ENCODE peak calls at places on chromosomes 1 and 21, in eight cellular contexts. P is A549, G is astrocyte of the spinal cord, L is epithelial cell of esophagus, X is psoas muscle, Z is Calu3, A is GM20000, W is mucosa of descending colon. R is an unnamed sample.

GRCh38 chr1:85049735-85050166 is 1.5 kb upstream of the MCOLN3 start:
- DNase-seq in P (no peak), G (no peak), L (no peak), X (no peak), Z (no peak), A (no peak), W (no peak), R (peak; percentile 38)

GRCh38 chr1:198121058-198121829 is 35.6 kb upstream of the NEK7 start:
- DNase-seq in P (peak; percentile 87), G (peak; percentile 90), L (peak; percentile 93), X (no peak), Z (peak; percentile 76), A (no peak), W (no peak), R (no peak)

GRCh38 chr1:45359882-45360513 is 19.8 kb upstream of the MUTYH start:
- DNase-seq in P (peak; percentile 48), G (peak; percentile 69), L (peak; percentile 81), X (peak; percentile 76), Z (peak; percentile 58), A (no peak), W (peak; percentile 61), R (no peak)

GRCh38 chr1:184051138-184051484 is 419 bp upstream of the TSEN15 start:
- DNase-seq in P (no peak), G (no peak), L (no peak), X (no peak), Z (no peak), A (no peak), W (no peak), R (no peak)

GRCh38 chr1:202283379-202283844 is 58.3 kb downstream of the UBE2T start:
- DNase-seq in P (peak; percentile 33), G (peak; percentile 89), L (peak; percentile 91), X (no peak), Z (no peak), A (no peak), W (no peak), R (peak; percentile 48)

GRCh38 chr1:211606327-211606913 is 27.5 kb upstream of the SLC30A1 start:
- DNase-seq in P (no peak), G (no peak), L (no peak), X (no peak), Z (no peak), A (peak; percentile 47), W (no peak), R (no peak)

GRCh38 chr1:218967836-218968235 is 205.8 kb upstream of the LYPLAL1 start:
- DNase-seq in P (no peak), G (peak; percentile 36), L (peak; percentile 30), X (no peak), Z (no peak), A (no peak), W (no peak), R (no peak)

GRCh38 chr21:15289896-15290841 is 225.4 kb upstream of the NRIP1 start:
- DNase-seq in P (no peak), G (no peak), L (no peak), X (peak; percentile 79), Z (peak; percentile 73), A (no peak), W (peak; percentile 87), R (peak; percentile 71)

GRCh38 chr21:44758781-44759627 is 42.6 kb downstream of the UBE2G2 start:
- DNase-seq in P (no peak), G (no peak), L (no peak), X (no peak), Z (no peak), A (no peak), W (no peak), R (no peak)

GRCh38 chr1:89535537-89535936 is 10.9 kb downstream of the LRRC8B start:
- DNase-seq in P (no peak), G (no peak), L (no peak), X (no peak), Z (no peak), A (no peak), W (no peak), R (no peak)

GRCh38 chr1:65939187-65939586 is 146.5 kb downstream of the PDE4B start:
- DNase-seq in P (no peak), G (no peak), L (no peak), X (no peak), Z (no peak), A (no peak), W (no peak), R (no peak)

GRCh38 chr1:21295059-21295401 is 4.8 kb upstream of the ECE1 start:
- DNase-seq in P (no peak), G (no peak), L (peak; percentile 30), X (no peak), Z (no peak), A (no peak), W (no peak), R (no peak)

GRCh38 chr1:2512862-2513421 is 13.5 kb downstream of the PANK4 start:
- DNase-seq in P (no peak), G (no peak), L (no peak), X (no peak), Z (no peak), A (no peak), W (no peak), R (no peak)

DNA sequence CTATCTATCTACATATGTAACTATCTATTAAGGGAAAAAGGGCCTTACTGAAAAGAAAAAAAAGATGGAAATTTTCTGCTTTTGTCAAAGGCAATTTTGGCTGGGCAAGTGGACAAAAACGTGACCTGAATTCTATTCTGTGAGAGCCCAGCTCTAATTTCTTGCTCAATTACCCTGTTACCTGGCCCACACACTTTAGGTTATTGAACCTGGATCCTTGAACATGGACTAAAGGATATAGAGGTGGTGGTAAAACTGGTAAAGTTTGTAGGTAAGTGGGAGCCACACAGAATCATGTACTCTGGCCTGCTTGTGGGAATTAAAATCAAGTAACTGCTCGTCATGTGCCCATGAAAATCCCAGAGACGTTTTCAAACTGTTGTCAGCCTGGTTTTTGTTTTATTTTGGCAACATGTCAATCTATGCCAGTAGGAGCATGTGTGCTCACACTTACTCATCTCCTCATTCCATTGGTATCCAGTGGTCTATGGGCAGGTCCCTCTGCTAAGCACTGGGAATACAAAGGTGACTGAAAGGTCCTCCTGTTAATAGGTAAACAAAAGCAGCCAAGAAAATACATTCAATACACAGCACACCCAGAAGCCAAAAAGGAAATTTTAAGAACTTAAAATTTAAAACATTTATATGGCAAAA is 113.7 kb upstream of the WARS2 start:
- DNase-seq in P (no peak), G (no peak), L (peak; percentile 93), X (no peak), Z (no peak), A (no peak), W (no peak), R (no peak)
- TF ChIP-seq CTCF in P (no peak), G (no peak), L (no peak), X (no peak), Z (no peak), A (no peak), W (no peak), R (no peak)

DNA sequence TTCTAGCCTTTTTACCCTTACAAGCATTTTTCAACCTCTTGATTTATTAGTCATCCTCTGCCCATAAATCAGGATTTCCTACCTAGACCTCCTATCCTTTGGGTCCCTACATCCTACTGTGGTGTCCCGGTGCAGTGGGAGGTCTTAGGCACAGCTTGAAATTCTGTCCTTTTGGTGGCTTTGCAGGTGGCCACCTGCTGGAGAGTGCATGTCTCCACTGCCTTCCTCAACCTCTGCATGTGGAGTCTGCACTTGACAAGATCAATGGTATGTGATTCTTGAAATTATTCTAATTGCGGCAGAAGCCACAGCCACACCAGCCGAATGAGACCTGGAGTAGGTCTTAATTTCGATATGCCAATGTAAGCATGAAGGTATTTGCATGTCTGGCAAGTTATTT is 11.4 kb upstream of the KCNA3 start:
- DNase-seq in P (no peak), G (no peak), L (no peak), X (no peak), Z (no peak), A (no peak), W (no peak), R (no peak)
- TF ChIP-seq CTCF in P (no peak), G (no peak), L (no peak), X (no peak), Z (no peak), A (peak; percentile 31), W (no peak), R (no peak)

DNA sequence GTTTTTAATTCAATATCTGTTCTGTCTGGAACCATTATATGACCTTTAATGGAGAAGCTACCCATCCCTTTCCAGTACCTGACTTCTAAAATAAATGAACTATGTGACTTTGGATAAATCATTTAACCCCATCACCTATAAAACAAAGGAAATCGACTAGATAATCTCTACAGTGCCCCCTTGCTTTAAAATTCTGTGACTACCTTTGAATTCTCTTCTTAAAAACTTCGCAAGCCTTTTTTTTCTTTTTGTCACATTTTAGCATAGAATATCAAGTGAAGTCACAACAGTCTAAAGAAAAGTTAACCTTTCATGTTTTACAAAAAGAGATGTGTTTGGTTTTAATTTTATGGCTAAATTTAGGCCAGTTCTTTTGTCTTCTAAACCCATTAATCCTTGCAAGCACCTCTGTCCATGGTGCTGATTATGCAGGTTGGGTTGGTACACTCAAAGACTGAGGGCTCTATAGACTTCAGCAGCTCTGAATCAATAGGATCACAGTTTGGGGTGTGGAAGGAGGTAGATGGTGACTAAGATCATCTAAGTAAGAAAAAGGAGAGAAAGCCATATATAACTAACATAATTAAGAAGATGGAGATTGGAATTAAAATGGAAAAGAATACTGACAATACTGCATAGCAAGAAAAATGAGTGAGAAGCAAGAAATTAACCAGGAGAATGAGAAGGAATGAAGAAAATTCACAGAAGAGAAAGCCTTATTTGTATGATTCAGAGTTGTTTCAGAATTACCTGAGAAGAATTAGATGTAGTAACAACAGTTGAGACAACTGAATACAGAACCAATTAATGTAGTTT is 59.2 kb downstream of the TBX15 start:
- DNase-seq in P (peak; percentile 5), G (peak; percentile 25), L (peak; percentile 61), X (no peak), Z (no peak), A (peak; percentile 7), W (no peak), R (peak; percentile 70)
- TF ChIP-seq CTCF in P (no peak), G (no peak), L (no peak), X (no peak), Z (no peak), A (no peak), W (no peak), R (peak; percentile 19)

GRCh38 chr1:234214129-234214910 is 158.9 kb upstream of the COA6 start:
- DNase-seq in P (no peak), G (peak; percentile 24), L (peak; percentile 54), X (peak; percentile 63), Z (peak; percentile 36), A (peak; percentile 54), W (no peak), R (peak; percentile 66)
- TF ChIP-seq CTCF in P (no peak), G (no peak), L (no peak), X (no peak), Z (no peak), A (no peak), W (no peak), R (no peak)

GRCh38 chr1:217660353-217661062 is 29.4 kb downstream of the SPATA17 start:
- DNase-seq in P (peak; percentile 82), G (peak; percentile 60), L (peak; percentile 98), X (no peak), Z (no peak), A (peak; percentile 11), W (no peak), R (no peak)
- TF ChIP-seq CTCF in P (peak; percentile 60), G (peak; percentile 53), L (peak; percentile 45), X (peak; percentile 31), Z (no peak), A (peak; percentile 33), W (no peak), R (peak; percentile 30)

GRCh38 chr1:245056913-245057312 is 97.9 kb upstream of the KIF26B start:
- DNase-seq in P (no peak), G (no peak), L (no peak), X (no peak), Z (no peak), A (no peak), W (no peak), R (no peak)
- TF ChIP-seq CTCF in P (no peak), G (no peak), L (no peak), X (no peak), Z (no peak), A (no peak), W (no peak), R (no peak)